ENCODE peak calls at places on chromosomes 4 and X, in five cellular contexts. P, U, L, Q and B are unnamed samples. For H3K9me3, the result is how much of the 10 kb centered on the place peaks cover.

GRCh38 chrX:45900751-45901150 is 644.5 kb downstream of the ZNF674 start:
- DNase-seq in U (no peak), L (no peak), Q (no peak), P (no peak), B (no peak)

GRCh38 chr4:98838528-98838927 is 90.4 kb downstream of the EIF4E start:
- DNase-seq in Q (no peak), L (no peak), U (no peak), P (no peak), B (no peak)

GRCh38 chr4:119733431-119733830 is 104.8 kb upstream of the PDE5A start:
- DNase-seq in P (no peak), Q (no peak), L (no peak), U (no peak), B (no peak)

GRCh38 chr4:154348657-154349056 is 142.9 kb downstream of the DCHS2 start:
- DNase-seq in Q (no peak), L (no peak), P (no peak), U (no peak), B (no peak)

GRCh38 chr4:48127882-48128394 is 6.1 kb downstream of the TXK start:
- DNase-seq in L (peak), U (peak), P (peak), Q (peak), B (peak)

GRCh38 chrX:129622757-129623301 is 31.9 kb downstream of the APLN start:
- DNase-seq in Q (no peak), P (no peak), U (no peak), L (no peak), B (no peak)

GRCh38 chr4:128381748-128382559 is 94.3 kb upstream of the PGRMC2 start:
- DNase-seq in L (no peak), Q (no peak), U (no peak), P (no peak), B (no peak)

GRCh38 chrX:18146954-18147353 is 73.7 kb downstream of the BEND2 start:
- DNase-seq in U (no peak), P (no peak), Q (no peak), L (no peak), B (no peak)

GRCh38 chr4:3257691-3258482 is 8.9 kb downstream of the MSANTD1 start:
- DNase-seq in P (peak), L (no peak), Q (peak), U (peak), B (no peak)

GRCh38 chr4:44988011-44988410 is 261.7 kb upstream of the GNPDA2 start:
- DNase-seq in U (no peak), L (no peak), Q (no peak), P (no peak), B (no peak)

GRCh38 chr4:124902111-124902510 is 189.6 kb upstream of the ANKRD50 start:
- DNase-seq in P (no peak), Q (no peak), L (no peak), U (no peak), B (no peak)

GRCh38 chr4:19486400-19486799 is 765.3 kb upstream of the SLIT2 start:
- DNase-seq in L (no peak), P (no peak), U (no peak), Q (no peak), B (no peak)

GRCh38 chrX:63561425-63561824 is 210.3 kb upstream of the SPIN4 start:
- DNase-seq in P (no peak), L (no peak), U (no peak), Q (no peak), B (no peak)

GRCh38 chr4:90951037-90951436 is 823.8 kb downstream of the CCSER1 start:
- DNase-seq in L (no peak), P (no peak), Q (no peak), U (no peak), B (no peak)

GRCh38 chrX:153768311-153769157 is 4.5 kb downstream of the PLXNB3 start:
- DNase-seq in P (peak), Q (no peak), U (peak), L (no peak), B (no peak)

GRCh38 chr4:184268574-184269160 is 51.0 kb upstream of the ENPP6 start:
- DNase-seq in U (no peak), P (no peak), Q (no peak), L (no peak), B (no peak)

GRCh38 chrX:56066016-56066415 is 166.1 kb upstream of the KLF8 start:
- DNase-seq in Q (no peak), L (no peak), U (no peak), P (no peak), B (no peak)

GRCh38 chr4:16212138-16212782 is 14.0 kb downstream of the TAPT1 start:
- DNase-seq in Q (no peak), U (no peak), P (no peak), L (no peak), B (no peak)

GRCh38 chr4:84238247-84239090 is 260.6 kb downstream of the NKX6-1 start:
- DNase-seq in P (no peak), L (no peak), Q (no peak), U (no peak), B (no peak)

GRCh38 chr4:48667148-48667547 is 112.9 kb downstream of the FRYL start:
- DNase-seq in Q (no peak), L (no peak), U (no peak), P (no peak), B (no peak)

GRCh38 chrX:42818151-42818921 is 40.4 kb upstream of the PPP1R2C start:
- DNase-seq in U (no peak), L (no peak), P (no peak), Q (no peak), B (no peak)

GRCh38 chr4:177673980-177674504 is 231.8 kb upstream of the AGA start:
- DNase-seq in Q (no peak), L (no peak), P (no peak), U (no peak), B (no peak)

GRCh38 chr4:165537028-165537648 is 158.3 kb downstream of the CPE start:
- DNase-seq in Q (no peak), U (no peak), L (no peak), P (no peak), B (no peak)

DNA sequence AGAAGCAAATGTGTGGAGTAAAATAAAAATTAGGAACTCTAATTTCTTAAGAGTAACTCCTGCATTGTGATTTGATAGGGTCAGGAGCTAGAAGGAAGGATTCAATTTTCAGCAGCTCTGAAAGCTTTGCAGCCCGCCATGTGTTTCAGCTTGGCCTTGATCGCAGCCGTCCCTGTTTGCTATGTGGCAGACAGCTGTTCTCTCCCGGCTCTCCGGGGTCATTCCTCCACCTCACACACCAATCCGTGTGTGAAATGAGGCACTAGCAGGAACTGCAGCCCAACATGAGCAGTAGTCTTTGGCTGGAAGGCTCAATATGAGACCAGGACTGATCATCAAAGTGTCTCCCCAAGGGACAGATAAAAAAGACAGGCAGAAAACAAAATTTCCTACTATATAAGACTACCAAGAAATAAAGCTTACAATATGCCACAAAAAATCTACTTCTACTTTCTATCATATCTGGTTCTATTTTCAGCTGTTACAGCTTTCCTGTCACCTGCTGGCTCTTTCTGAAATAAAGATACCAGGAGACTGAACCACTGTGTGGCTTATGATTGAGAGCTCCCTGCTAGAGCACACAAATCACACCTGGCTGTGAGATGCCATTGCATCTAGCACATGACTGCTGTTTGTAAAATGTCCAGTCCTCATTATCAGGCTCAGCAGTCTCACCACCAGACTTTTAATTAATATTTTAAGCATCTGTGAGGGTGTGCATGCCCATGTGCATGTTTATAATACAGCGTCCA is 44.1 kb upstream of the SEC24B start:
- DNase-seq in Q (no peak), L (peak), P (no peak), U (no peak), B (no peak)
- TF ChIP-seq CTCF in Q (no peak), L (peak), P (no peak), U (no peak), B (no peak)

GRCh38 chrX:110514498-110514897 is 155.8 kb downstream of the RTL9 start:
- DNase-seq in L (no peak), P (no peak), Q (no peak), U (no peak), B (no peak)

GRCh38 chrX:110511238-110511637 is 152.6 kb downstream of the RTL9 start:
- DNase-seq in Q (no peak), L (no peak), P (no peak), U (no peak), B (no peak)

GRCh38 chrX:110504947-110505346 is 146.3 kb downstream of the RTL9 start:
- DNase-seq in U (no peak), Q (no peak), L (no peak), P (no peak), B (no peak)

GRCh38 chrX:110512341-110512740 is 153.7 kb downstream of the RTL9 start:
- DNase-seq in Q (no peak), P (no peak), U (no peak), L (no peak), B (no peak)

GRCh38 chrX:110509778-110510510 is 151.3 kb downstream of the RTL9 start:
- DNase-seq in L (no peak), Q (no peak), P (no peak), U (no peak), B (no peak)
- H3K27ac ChIP-seq in L (no peak), Q (no peak), P (no peak), U (no peak), B (no peak)

GRCh38 chr4:28916585-28916984 is 1803.6 kb upstream of the PCDH7 start:
- DNase-seq in U (no peak), Q (no peak), P (no peak), L (no peak), B (no peak)
- H3K9me3 ChIP-seq in U (under half), Q (under half), P (under half), L (under half), B (under half)

GRCh38 chrX:131068945-131069719 is 11.0 kb downstream of the ARHGAP36 start:
- DNase-seq in P (no peak), Q (no peak), L (no peak), U (no peak), B (no peak)
- TF ChIP-seq CTCF in P (peak), Q (no peak), L (peak), U (no peak), B (no peak)

GRCh38 chrX:40928076-40928475 is 157.2 kb upstream of the USP9X start:
- DNase-seq in U (no peak), L (no peak), P (no peak), Q (no peak), B (no peak)
- H3K27ac ChIP-seq in U (no peak), L (no peak), P (no peak), Q (no peak), B (no peak)

GRCh38 chr4:185892165-185892564 is 80.2 kb upstream of the SORBS2 start:
- DNase-seq in L (no peak), Q (no peak), P (no peak), U (no peak), B (no peak)

GRCh38 chr4:185888676-185889075 is 76.7 kb upstream of the SORBS2 start:
- DNase-seq in P (no peak), U (no peak), Q (no peak), L (no peak), B (no peak)

GRCh38 chr4:185890196-185890595 is 78.2 kb upstream of the SORBS2 start:
- DNase-seq in Q (no peak), P (no peak), L (no peak), U (no peak), B (no peak)

GRCh38 chr4:185887125-185887524 is 75.1 kb upstream of the SORBS2 start:
- DNase-seq in L (no peak), U (no peak), Q (no peak), P (no peak), B (no peak)

GRCh38 chr4:185889566-185889965 is 77.6 kb upstream of the SORBS2 start:
- DNase-seq in P (no peak), U (no peak), L (no peak), Q (no peak), B (no peak)
- H3K9me3 ChIP-seq in P (under half), U (under half), L (under half), Q (under half), B (under half)

DNA sequence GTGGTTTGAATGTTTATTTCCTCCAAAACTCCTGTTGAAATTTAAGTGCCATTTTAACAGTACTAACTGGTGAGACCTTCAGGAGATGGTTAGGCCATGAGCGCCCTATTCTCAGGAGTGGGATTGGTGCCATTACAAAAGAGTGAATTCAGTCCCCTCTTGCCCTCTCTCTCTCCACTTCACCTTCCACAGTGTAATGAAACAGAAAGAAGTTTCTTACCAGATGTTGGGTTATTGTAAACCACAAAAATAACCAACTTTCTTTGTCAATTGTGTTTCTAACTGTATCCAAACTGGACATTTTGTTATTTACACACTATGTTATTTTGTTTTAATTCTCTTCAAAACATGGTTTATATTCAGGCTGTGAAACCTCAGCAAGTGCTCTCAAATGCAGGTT is 1734.3 kb downstream of the PCDH7 start:
- DNase-seq in Q (no peak), U (no peak), P (no peak), L (no peak), B (no peak)
- TF ChIP-seq CTCF in Q (no peak), U (no peak), P (no peak), L (no peak), B (no peak)